ENCODE peak calls at places on chromosomes 5 and 9, in six cellular contexts. H is astrocyte of the spinal cord; Z is HS-27A; D is fibroblast of lung; O is K562; J is activated CD8-positive, alpha-beta memory T cell treated with anti-CD3 and anti-CD28 coated beads for 1 hour. E is an unnamed sample.

GRCh38 chr5:61686491-61687257 is 354.6 kb downstream of the ZSWIM6 start:
- DNase-seq in O (no peak), D (no peak), Z (no peak), H (no peak), J (no peak), E (no peak)

GRCh38 chr5:133612021-133612860 is at the start of gene FSTL4:
- DNase-seq in O (no peak), Z (no peak), D (no peak), H (no peak), J (no peak), E (no peak)

GRCh38 chr5:112551437-112552018 is 132.5 kb upstream of the EPB41L4A start:
- DNase-seq in J (no peak), H (peak), Z (no peak), O (peak), D (peak), E (no peak)

GRCh38 chr5:174293006-174293405 is 247.5 kb downstream of the NSG2 start:
- DNase-seq in H (no peak), Z (no peak), D (no peak), O (no peak), J (no peak), E (no peak)

GRCh38 chr5:5951953-5952352 is 426.4 kb downstream of the MED10 start:
- DNase-seq in D (no peak), J (no peak), O (no peak), Z (no peak), H (no peak), E (no peak)

GRCh38 chr5:114695292-114695904 is 333.5 kb downstream of the KCNN2 start:
- DNase-seq in O (no peak), J (no peak), Z (no peak), D (no peak), H (no peak), E (no peak)

GRCh38 chr5:152704286-152704685 is 299.2 kb upstream of the NMUR2 start:
- DNase-seq in D (no peak), Z (no peak), J (no peak), O (no peak), H (no peak), E (no peak)

GRCh38 chr9:129676970-129677369 is 11.5 kb downstream of the PRRX2 start:
- DNase-seq in J (no peak), O (no peak), Z (no peak), D (no peak), H (no peak), E (no peak)

GRCh38 chr9:123084256-123084655 is 50.8 kb downstream of the GPR21 start:
- DNase-seq in O (no peak), Z (no peak), D (no peak), J (no peak), H (no peak), E (no peak)

GRCh38 chr9:106883030-106883429 is 20.1 kb downstream of the ZNF462 start:
- DNase-seq in Z (no peak), J (no peak), O (no peak), H (no peak), D (no peak), E (no peak)

GRCh38 chr9:86721843-86722705 is 225.2 kb downstream of the GAS1 start:
- DNase-seq in D (peak), Z (peak), J (no peak), O (no peak), H (peak), E (no peak)

GRCh38 chr5:159975462-159976019 is 33.4 kb upstream of the TTC1 start:
- DNase-seq in Z (peak), H (peak), J (no peak), D (peak), O (peak), E (no peak)

GRCh38 chr9:129624168-129624759 is 1.7 kb upstream of the NTMT1 start:
- DNase-seq in J (no peak), H (peak), O (peak), D (no peak), Z (no peak), E (no peak)

GRCh38 chr5:154098465-154098864 is 59.7 kb downstream of the MFAP3 start:
- DNase-seq in O (no peak), Z (no peak), H (no peak), J (no peak), D (no peak), E (no peak)

GRCh38 chr5:72625369-72625768 is 118.2 kb upstream of the ZNF366 start:
- DNase-seq in H (no peak), Z (no peak), J (no peak), O (no peak), D (no peak), E (no peak)

GRCh38 chr5:102888483-102888882 is 133.4 kb downstream of the PAM start:
- DNase-seq in Z (no peak), J (no peak), H (no peak), O (no peak), D (no peak), E (no peak)

GRCh38 chr5:34686762-34687268 is 30.7 kb downstream of the RAI14 start:
- DNase-seq in Z (peak), D (peak), H (peak), O (peak), J (no peak), E (no peak)

GRCh38 chr9:115235221-115235620 is 117.3 kb upstream of the TNC start:
- DNase-seq in H (no peak), J (no peak), Z (no peak), O (no peak), D (no peak), E (no peak)

GRCh38 chr5:26761040-26761439 is 277.3 kb downstream of the CDH9 start:
- DNase-seq in O (no peak), H (no peak), D (no peak), Z (no peak), J (no peak), E (no peak)

GRCh38 chr5:132873930-132874271 is 433 bp downstream of the LEAP2 start:
- DNase-seq in O (no peak), H (no peak), J (no peak), D (no peak), Z (no peak), E (no peak)

GRCh38 chr5:76419597-76419996 is 16.5 kb downstream of the IQGAP2 start:
- DNase-seq in D (no peak), Z (no peak), J (no peak), O (no peak), H (no peak), E (no peak)

GRCh38 chr5:44332360-44332971 is 56.8 kb downstream of the FGF10 start:
- DNase-seq in O (peak), H (peak), D (peak), Z (peak), J (no peak), E (no peak)

GRCh38 chr9:112308576-112308975 is 24.8 kb downstream of the PTBP3 start:
- DNase-seq in J (no peak), H (no peak), O (no peak), D (no peak), Z (no peak), E (no peak)

GRCh38 chr9:113645224-113645971 is 181.9 kb downstream of the RGS3 start:
- DNase-seq in H (no peak), J (no peak), Z (no peak), O (no peak), D (no peak), E (no peak)